ENCODE peak calls at places on chromosomes 16 and 17, in seven cellular contexts. One of them, this sample, is unnamed. For H3K4me1, the result is how much of the 10 kb centered on the place peaks cover.

GRCh38 chr16:21501869-21502667 is 97.3 kb upstream of the METTL9 start:
- DNase-seq in upper lobe of left lung: peak
- DNase-seq in SJSA1: peak
- DNase-seq in GM23338: peak
- DNase-seq in pancreas: peak
- DNase-seq in CD8-positive, alpha-beta memory T cell: peak
- DNase-seq in ovary: peak
- DNase-seq in this sample: peak

GRCh38 chr16:87499189-87499486 is 6.3 kb upstream of the ZCCHC14 start:
- DNase-seq in upper lobe of left lung: no peak
- DNase-seq in SJSA1: no peak
- DNase-seq in GM23338: no peak
- DNase-seq in pancreas: no peak
- DNase-seq in CD8-positive, alpha-beta memory T cell: no peak
- DNase-seq in ovary: no peak
- DNase-seq in this sample: no peak

GRCh38 chr17:9124554-9124935 is 103.2 kb downstream of the NTN1 start:
- DNase-seq in upper lobe of left lung: no peak
- DNase-seq in SJSA1: no peak
- DNase-seq in GM23338: no peak
- DNase-seq in pancreas: no peak
- DNase-seq in CD8-positive, alpha-beta memory T cell: no peak
- DNase-seq in ovary: no peak
- DNase-seq in this sample: no peak

GRCh38 chr16:87369117-87369775 is 14.3 kb downstream of the FBXO31 start:
- DNase-seq in upper lobe of left lung: no peak
- DNase-seq in SJSA1: no peak
- DNase-seq in GM23338: no peak
- DNase-seq in pancreas: no peak
- DNase-seq in CD8-positive, alpha-beta memory T cell: peak
- DNase-seq in ovary: no peak
- DNase-seq in this sample: no peak

GRCh38 chr17:75568412-75569255 is 19.0 kb upstream of the MYO15B start:
- DNase-seq in upper lobe of left lung: no peak
- DNase-seq in SJSA1: no peak
- DNase-seq in GM23338: no peak
- DNase-seq in pancreas: no peak
- DNase-seq in CD8-positive, alpha-beta memory T cell: no peak
- DNase-seq in ovary: no peak
- DNase-seq in this sample: no peak

GRCh38 chr16:17380613-17381012 is 90.1 kb downstream of the XYLT1 start:
- DNase-seq in upper lobe of left lung: no peak
- DNase-seq in SJSA1: peak
- DNase-seq in GM23338: no peak
- DNase-seq in pancreas: no peak
- DNase-seq in CD8-positive, alpha-beta memory T cell: no peak
- DNase-seq in ovary: no peak
- DNase-seq in this sample: no peak

GRCh38 chr16:49833055-49833454 is 22.9 kb downstream of the ZNF423 start:
- DNase-seq in upper lobe of left lung: peak
- DNase-seq in SJSA1: no peak
- DNase-seq in GM23338: peak
- DNase-seq in pancreas: no peak
- DNase-seq in CD8-positive, alpha-beta memory T cell: no peak
- DNase-seq in ovary: peak
- DNase-seq in this sample: no peak

GRCh38 chr17:6702567-6703215 is 10.5 kb downstream of the SLC13A5 start:
- DNase-seq in upper lobe of left lung: no peak
- DNase-seq in SJSA1: no peak
- DNase-seq in GM23338: no peak
- DNase-seq in pancreas: no peak
- DNase-seq in CD8-positive, alpha-beta memory T cell: no peak
- DNase-seq in ovary: no peak
- DNase-seq in this sample: no peak

GRCh38 chr16:58661199-58661830 is 23.3 kb downstream of the SLC38A7 start:
- DNase-seq in upper lobe of left lung: peak
- DNase-seq in SJSA1: peak
- DNase-seq in GM23338: peak
- DNase-seq in pancreas: peak
- DNase-seq in CD8-positive, alpha-beta memory T cell: no peak
- DNase-seq in ovary: no peak
- DNase-seq in this sample: no peak

GRCh38 chr17:82929676-82930042 is 89.8 kb upstream of the ZNF750 start:
- DNase-seq in upper lobe of left lung: peak
- DNase-seq in SJSA1: no peak
- DNase-seq in GM23338: no peak
- DNase-seq in pancreas: peak
- DNase-seq in CD8-positive, alpha-beta memory T cell: peak
- DNase-seq in ovary: peak
- DNase-seq in this sample: no peak

GRCh38 chr17:31371511-31372097 is 19.9 kb upstream of the RAB11FIP4 start:
- DNase-seq in upper lobe of left lung: no peak
- DNase-seq in SJSA1: no peak
- DNase-seq in GM23338: no peak
- DNase-seq in pancreas: no peak
- DNase-seq in CD8-positive, alpha-beta memory T cell: no peak
- DNase-seq in ovary: no peak
- DNase-seq in this sample: no peak

GRCh38 chr17:64938925-64939474 is 19.7 kb upstream of the LRRC37A3 start:
- DNase-seq in upper lobe of left lung: peak
- DNase-seq in SJSA1: no peak
- DNase-seq in GM23338: peak
- DNase-seq in pancreas: no peak
- DNase-seq in CD8-positive, alpha-beta memory T cell: peak
- DNase-seq in ovary: no peak
- DNase-seq in this sample: no peak

GRCh38 chr17:38628441-38628840 is 22.7 kb upstream of the SRCIN1 start:
- DNase-seq in upper lobe of left lung: no peak
- DNase-seq in SJSA1: no peak
- DNase-seq in GM23338: peak
- DNase-seq in pancreas: no peak
- DNase-seq in CD8-positive, alpha-beta memory T cell: no peak
- DNase-seq in ovary: no peak
- DNase-seq in this sample: no peak

GRCh38 chr17:10099051-10099571 is 99.3 kb downstream of the GAS7 start:
- DNase-seq in upper lobe of left lung: no peak
- DNase-seq in SJSA1: no peak
- DNase-seq in GM23338: no peak
- DNase-seq in pancreas: no peak
- DNase-seq in CD8-positive, alpha-beta memory T cell: no peak
- DNase-seq in ovary: no peak
- DNase-seq in this sample: no peak

GRCh38 chr16:84633622-84634021 is 14.7 kb upstream of the KLHL36 start:
- DNase-seq in upper lobe of left lung: peak
- DNase-seq in SJSA1: no peak
- DNase-seq in GM23338: no peak
- DNase-seq in pancreas: peak
- DNase-seq in CD8-positive, alpha-beta memory T cell: no peak
- DNase-seq in ovary: peak
- DNase-seq in this sample: no peak

GRCh38 chr16:19138601-19139000 is 24.8 kb downstream of the ITPRIPL2 start:
- DNase-seq in upper lobe of left lung: peak
- DNase-seq in SJSA1: peak
- DNase-seq in GM23338: peak
- DNase-seq in pancreas: no peak
- DNase-seq in CD8-positive, alpha-beta memory T cell: no peak
- DNase-seq in ovary: peak
- DNase-seq in this sample: no peak

GRCh38 chr17:79913451-79913850 is 74.2 kb upstream of the CBX4 start:
- DNase-seq in upper lobe of left lung: no peak
- DNase-seq in SJSA1: no peak
- DNase-seq in GM23338: peak
- DNase-seq in pancreas: no peak
- DNase-seq in CD8-positive, alpha-beta memory T cell: no peak
- DNase-seq in ovary: no peak
- DNase-seq in this sample: no peak
- H3K4me1 ChIP-seq in upper lobe of left lung: under half
- H3K4me1 ChIP-seq in SJSA1: under half
- H3K4me1 ChIP-seq in GM23338: under half
- H3K4me1 ChIP-seq in pancreas: under half
- H3K4me1 ChIP-seq in CD8-positive, alpha-beta memory T cell: under half
- H3K4me1 ChIP-seq in ovary: under half
- H3K4me1 ChIP-seq in this sample: under half

GRCh38 chr16:69141936-69142335 is 9.5 kb downstream of the UTP4 start:
- DNase-seq in upper lobe of left lung: no peak
- DNase-seq in SJSA1: no peak
- DNase-seq in GM23338: no peak
- DNase-seq in pancreas: no peak
- DNase-seq in CD8-positive, alpha-beta memory T cell: no peak
- DNase-seq in ovary: no peak
- DNase-seq in this sample: no peak

GRCh38 chr16:69141014-69141413 is 8.6 kb downstream of the UTP4 start:
- DNase-seq in upper lobe of left lung: no peak
- DNase-seq in SJSA1: no peak
- DNase-seq in GM23338: no peak
- DNase-seq in pancreas: no peak
- DNase-seq in CD8-positive, alpha-beta memory T cell: no peak
- DNase-seq in ovary: no peak
- DNase-seq in this sample: no peak

GRCh38 chr16:69143116-69143515 is 10.7 kb downstream of the UTP4 start:
- DNase-seq in upper lobe of left lung: no peak
- DNase-seq in SJSA1: no peak
- DNase-seq in GM23338: no peak
- DNase-seq in pancreas: no peak
- DNase-seq in CD8-positive, alpha-beta memory T cell: no peak
- DNase-seq in ovary: no peak
- DNase-seq in this sample: no peak

GRCh38 chr16:69150146-69150865 is 17.9 kb downstream of the UTP4 start:
- DNase-seq in upper lobe of left lung: peak
- DNase-seq in SJSA1: peak
- DNase-seq in GM23338: peak
- DNase-seq in pancreas: peak
- DNase-seq in CD8-positive, alpha-beta memory T cell: peak
- DNase-seq in ovary: peak
- DNase-seq in this sample: no peak

GRCh38 chr16:69145658-69146057 is 13.2 kb downstream of the UTP4 start:
- DNase-seq in upper lobe of left lung: no peak
- DNase-seq in SJSA1: no peak
- DNase-seq in GM23338: no peak
- DNase-seq in pancreas: peak
- DNase-seq in CD8-positive, alpha-beta memory T cell: no peak
- DNase-seq in ovary: no peak
- DNase-seq in this sample: no peak
- H3K27ac ChIP-seq in upper lobe of left lung: no peak
- H3K27ac ChIP-seq in SJSA1: no peak
- H3K27ac ChIP-seq in GM23338: peak
- H3K27ac ChIP-seq in pancreas: no peak
- H3K27ac ChIP-seq in CD8-positive, alpha-beta memory T cell: no peak
- H3K27ac ChIP-seq in ovary: no peak
- H3K27ac ChIP-seq in this sample: no peak

GRCh38 chr17:66549731-66550207 is 247.4 kb downstream of the PRKCA start:
- DNase-seq in upper lobe of left lung: no peak
- DNase-seq in SJSA1: peak
- DNase-seq in GM23338: peak
- DNase-seq in pancreas: no peak
- DNase-seq in CD8-positive, alpha-beta memory T cell: no peak
- DNase-seq in ovary: no peak
- DNase-seq in this sample: no peak
- H3K4me1 ChIP-seq in upper lobe of left lung: under half
- H3K4me1 ChIP-seq in SJSA1: half or more
- H3K4me1 ChIP-seq in GM23338: under half
- H3K4me1 ChIP-seq in pancreas: under half
- H3K4me1 ChIP-seq in CD8-positive, alpha-beta memory T cell: under half
- H3K4me1 ChIP-seq in ovary: under half
- H3K4me1 ChIP-seq in this sample: under half

DNA sequence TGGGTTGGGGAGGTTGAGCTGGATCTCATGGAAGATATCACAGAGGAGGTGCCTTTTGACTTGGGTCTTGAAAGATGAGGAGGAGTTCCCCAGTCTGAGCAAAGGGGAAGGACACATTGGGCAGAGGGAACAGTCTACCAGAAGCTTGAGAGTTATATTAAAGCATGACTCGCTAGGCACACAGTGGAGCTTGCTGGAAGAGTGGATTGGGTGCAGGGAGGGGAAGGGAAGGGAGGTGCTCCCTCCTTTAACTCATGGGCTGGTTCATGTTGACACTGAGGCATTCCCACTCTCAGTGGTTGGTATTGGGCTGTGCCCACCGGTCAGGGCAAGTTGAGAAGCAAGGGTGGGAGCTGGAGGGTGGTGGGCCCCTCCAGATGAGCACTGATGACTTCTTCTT is 5.9 kb downstream of the TMEM98 start:
- DNase-seq in upper lobe of left lung: no peak
- DNase-seq in SJSA1: no peak
- DNase-seq in GM23338: no peak
- DNase-seq in pancreas: no peak
- DNase-seq in CD8-positive, alpha-beta memory T cell: no peak
- DNase-seq in ovary: no peak
- DNase-seq in this sample: no peak
- H3K27ac ChIP-seq in upper lobe of left lung: no peak
- H3K27ac ChIP-seq in SJSA1: no peak
- H3K27ac ChIP-seq in GM23338: no peak
- H3K27ac ChIP-seq in pancreas: no peak
- H3K27ac ChIP-seq in CD8-positive, alpha-beta memory T cell: no peak
- H3K27ac ChIP-seq in ovary: no peak
- H3K27ac ChIP-seq in this sample: no peak